ENCODE peak calls at places on chromosome 15, in four cellular contexts. P is pancreas, R is stomach, S is psoas muscle. H is an unnamed sample. For H3K9me3, the result is how much of the 10 kb centered on the place peaks cover.

GRCh38 chr15:31439328-31439727 is 112.7 kb downstream of the KLF13 start:
- DNase-seq in P (no peak), R (no peak), S (peak), H (no peak)

GRCh38 chr15:22956257-22956979 is 23.8 kb downstream of the CYFIP1 start:
- DNase-seq in P (peak), R (no peak), S (no peak), H (no peak)

GRCh38 chr15:98689431-98689861 is 41.1 kb downstream of the IGF1R start:
- DNase-seq in P (no peak), R (no peak), S (no peak), H (no peak)

GRCh38 chr15:88904808-88905327 is 8.3 kb downstream of the MFGE8 start:
- DNase-seq in P (peak), R (peak), S (peak), H (peak)

GRCh38 chr15:31202953-31203352 is 101.4 kb upstream of the TRPM1 start:
- DNase-seq in P (no peak), R (no peak), S (no peak), H (no peak)

GRCh38 chr15:39593071-39594055 is 12.5 kb downstream of the THBS1 start:
- DNase-seq in P (no peak), R (no peak), S (no peak), H (no peak)

GRCh38 chr15:42608767-42609488 is 33.5 kb downstream of the STARD9 start:
- DNase-seq in P (no peak), R (no peak), S (no peak), H (no peak)

GRCh38 chr15:66573348-66573718 is 7.5 kb upstream of the LCTL start:
- DNase-seq in P (no peak), R (no peak), S (no peak), H (no peak)

GRCh38 chr15:41895491-41895890 is 1.6 kb upstream of the SPTBN5 start:
- DNase-seq in P (no peak), R (no peak), S (no peak), H (no peak)

GRCh38 chr15:31591908-31592307 is 265.3 kb downstream of the KLF13 start:
- DNase-seq in P (no peak), R (no peak), S (no peak), H (no peak)

GRCh38 chr15:31016446-31016915 is 25.1 kb upstream of the MTMR10 start:
- DNase-seq in P (no peak), R (no peak), S (no peak), H (no peak)

GRCh38 chr15:98855815-98856539 is 151.6 kb downstream of the PGPEP1L start:
- DNase-seq in P (no peak), R (no peak), S (no peak), H (no peak)

GRCh38 chr15:60967728-60968127 is 261.4 kb downstream of the RORA start:
- DNase-seq in P (no peak), R (no peak), S (no peak), H (no peak)

GRCh38 chr15:77027697-77028450 is 32.9 kb downstream of the PSTPIP1 start:
- DNase-seq in P (peak), R (no peak), S (peak), H (no peak)

GRCh38 chr15:98904466-98905048 is 103.0 kb downstream of the PGPEP1L start:
- DNase-seq in P (no peak), R (no peak), S (no peak), H (no peak)

GRCh38 chr15:36688310-36689102 is 109.1 kb downstream of the CDIN1 start:
- DNase-seq in P (no peak), R (no peak), S (no peak), H (no peak)

GRCh38 chr15:89332446-89332845 is 2.2 kb downstream of the POLG start:
- DNase-seq in P (no peak), R (no peak), S (no peak), H (no peak)

GRCh38 chr15:73697033-73697467 is 12.9 kb downstream of the CD276 start:
- DNase-seq in P (no peak), R (peak), S (peak), H (peak)

GRCh38 chr15:100338971-100339444 is 2.8 kb downstream of the ADAMTS17 start:
- DNase-seq in P (peak), R (peak), S (peak), H (peak)

GRCh38 chr15:73560501-73561117 is 72.6 kb downstream of the NPTN start:
- DNase-seq in P (no peak), R (no peak), S (no peak), H (no peak)

GRCh38 chr15:68658151-68658550 is 79.4 kb downstream of the CORO2B start:
- DNase-seq in P (no peak), R (no peak), S (no peak), H (no peak)

GRCh38 chr15:63044645-63045437 is 2.3 kb downstream of the TPM1 start:
- DNase-seq in P (no peak), R (no peak), S (peak), H (no peak)

GRCh38 chr15:55977225-55977624 is 16.2 kb downstream of the NEDD4 start:
- DNase-seq in P (no peak), R (no peak), S (no peak), H (no peak)

GRCh38 chr15:52558196-52558595 is 10.6 kb downstream of the ARPP19 start:
- DNase-seq in P (no peak), R (no peak), S (no peak), H (no peak)

GRCh38 chr15:70512772-70513362 is 250.5 kb downstream of the UACA start:
- DNase-seq in P (no peak), R (peak), S (no peak), H (peak)

GRCh38 chr15:39495871-39496459 is 84.9 kb upstream of the THBS1 start:
- DNase-seq in P (no peak), R (no peak), S (no peak), H (no peak)

GRCh38 chr15:67945951-67946700 is 106.3 kb upstream of the RNU6-1 start:
- DNase-seq in P (no peak), R (no peak), S (no peak), H (no peak)

GRCh38 chr15:27623560-27624305 is 475.4 kb downstream of the OCA2 start:
- DNase-seq in P (no peak), R (no peak), S (no peak), H (no peak)

GRCh38 chr15:92130906-92131305 is 262.8 kb upstream of the ST8SIA2 start:
- DNase-seq in P (no peak), R (no peak), S (no peak), H (no peak)

GRCh38 chr15:23565395-23566069 is at the start of gene MKRN3:
- DNase-seq in P (peak), R (no peak), S (peak), H (no peak)

GRCh38 chr15:68218331-68218730 is 11.2 kb downstream of the CLN6 start:
- DNase-seq in P (no peak), R (no peak), S (no peak), H (no peak)

GRCh38 chr15:67225336-67225735 is 29.1 kb downstream of the AAGAB start:
- DNase-seq in P (no peak), R (no peak), S (no peak), H (no peak)

GRCh38 chr15:27418729-27419128 is 447.7 kb downstream of the GABRG3 start:
- DNase-seq in P (no peak), R (no peak), S (no peak), H (no peak)

GRCh38 chr15:61796056-61796455 is 264.2 kb downstream of the VPS13C start:
- DNase-seq in P (no peak), R (no peak), S (no peak), H (no peak)

GRCh38 chr15:25246641-25247417 is 192.0 kb downstream of the UBE3A start:
- DNase-seq in P (no peak), R (peak), S (peak), H (no peak)
- H3K9me3 ChIP-seq in P (under half), R (under half), S (under half), H (under half)

GRCh38 chr15:72341361-72341760 is 21.4 kb upstream of the CELF6 start:
- DNase-seq in P (no peak), R (no peak), S (no peak), H (no peak)
- TF ChIP-seq CTCF in P (no peak), R (no peak), S (no peak), H (no peak)

GRCh38 chr15:25250906-25251622 is 187.8 kb downstream of the UBE3A start:
- DNase-seq in P (no peak), R (no peak), S (peak), H (no peak)
- H3K9me3 ChIP-seq in P (under half), R (under half), S (under half), H (under half)

DNA sequence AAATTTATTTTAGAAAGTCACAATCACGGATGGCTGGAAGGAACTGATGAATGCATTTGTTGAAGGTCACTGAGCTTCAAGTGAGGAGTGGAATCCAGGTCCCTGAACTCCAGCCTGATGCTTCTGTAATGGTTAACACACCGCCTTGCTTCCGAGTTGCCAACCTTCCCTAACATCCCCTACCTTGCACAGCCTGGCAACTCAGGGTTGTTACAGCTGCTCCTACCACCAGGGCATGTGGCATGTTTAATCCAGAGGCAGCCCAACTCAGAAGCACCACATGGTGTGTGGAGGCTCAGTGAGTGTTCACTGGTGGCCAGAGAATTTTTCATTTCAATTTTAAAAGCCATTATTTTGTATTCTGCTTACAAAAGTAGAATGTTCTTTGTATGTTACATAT is 4.9 kb downstream of the TM2D3 start:
- DNase-seq in P (no peak), R (no peak), S (no peak), H (no peak)
- TF ChIP-seq CTCF in P (no peak), R (no peak), S (no peak), H (no peak)

GRCh38 chr15:81921163-81921562 is 124.7 kb downstream of the MEX3B start:
- DNase-seq in P (no peak), R (no peak), S (no peak), H (no peak)
- H3K9me3 ChIP-seq in P (under half), R (under half), S (under half), H (under half)

DNA sequence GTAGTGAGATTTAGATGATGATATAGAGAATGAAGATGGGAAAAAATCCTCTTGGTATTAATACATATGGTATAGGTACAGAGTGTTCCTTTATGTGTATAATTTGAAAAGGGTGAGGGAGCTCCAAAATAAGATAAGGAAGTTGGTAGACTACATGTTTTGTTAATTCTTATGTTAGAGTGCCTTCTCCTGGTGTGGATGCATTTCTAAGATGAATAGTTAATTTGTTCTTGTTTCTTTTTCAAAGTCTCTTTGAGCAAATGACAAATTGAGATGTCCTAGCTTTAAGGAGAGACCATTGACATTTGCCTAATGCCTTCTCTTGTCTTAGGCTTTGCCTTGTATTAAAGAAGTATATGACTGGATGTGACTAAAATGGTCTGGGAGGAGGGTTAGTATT is 34.1 kb downstream of the AKAP13 start:
- DNase-seq in P (no peak), R (no peak), S (no peak), H (no peak)
- TF ChIP-seq CTCF in P (no peak), R (no peak), S (peak), H (peak)

GRCh38 chr15:25711164-25711563 is 152.0 kb downstream of the ATP10A start:
- DNase-seq in P (no peak), R (no peak), S (no peak), H (no peak)
- H3K9me3 ChIP-seq in P (under half), R (under half), S (under half), H (under half)

GRCh38 chr15:75042730-75043508 is 19.5 kb downstream of the PPCDC start:
- DNase-seq in P (peak), R (peak), S (peak), H (peak)
- TF ChIP-seq CTCF in P (peak), R (peak), S (peak), H (no peak)